ENCODE peak calls at places on chromosomes 6 and 20, in ten cellular contexts. O is skeletal muscle cell; V is NCI-H1092; N is GM23338; F is IMR-90; C is activated T-cell treated with anti-CD3 and anti-CD28 coated beads, Interleukin-2, amount 50 U/mL, for 4 hours; T is DMS153; Q is AG08396; M is uterus; I is naive thymus-derived CD4-positive, alpha-beta T cell. W is an unnamed sample.

GRCh38 chr20:2124632-2125131 is 23.1 kb downstream of the STK35 start:
- DNase-seq in O (no peak), V (no peak), N (no peak), F (no peak), C (no peak), T (no peak), Q (no peak), M (no peak), I (no peak), W (no peak)

GRCh38 chr6:109767961-109768360 is 76.9 kb downstream of the FIG4 start:
- DNase-seq in O (no peak), V (no peak), N (no peak), F (no peak), C (no peak), T (no peak), Q (no peak), M (no peak), I (no peak), W (no peak)

GRCh38 chr6:147699637-147700036 is 191.1 kb downstream of the SAMD5 start:
- DNase-seq in O (peak), V (no peak), N (no peak), F (peak), C (no peak), T (no peak), Q (peak), M (no peak), I (no peak), W (peak)

GRCh38 chr20:32140603-32141002 is 31.1 kb downstream of the TM9SF4 start:
- DNase-seq in O (no peak), V (no peak), N (no peak), F (no peak), C (no peak), T (no peak), Q (no peak), M (no peak), I (no peak), W (no peak)

GRCh38 chr6:44646355-44646754 is 258.8 kb downstream of the CDC5L start:
- DNase-seq in O (peak), V (no peak), N (no peak), F (peak), C (no peak), T (no peak), Q (no peak), M (no peak), I (no peak), W (no peak)

GRCh38 chr20:23924751-23925150 is 45.2 kb upstream of the CST5 start:
- DNase-seq in O (no peak), V (no peak), N (no peak), F (no peak), C (no peak), T (no peak), Q (no peak), M (no peak), I (no peak), W (no peak)

GRCh38 chr6:71502961-71503360 is 214.3 kb downstream of the OGFRL1 start:
- DNase-seq in O (no peak), V (no peak), N (no peak), F (no peak), C (no peak), T (no peak), Q (no peak), M (no peak), I (no peak), W (no peak)

GRCh38 chr6:7725849-7726415 is at the start of gene BMP6:
- DNase-seq in O (peak), V (peak), N (peak), F (peak), C (peak), T (peak), Q (peak), M (peak), I (no peak), W (peak)

GRCh38 chr6:42140756-42141602 is 1.4 kb downstream of the C6orf132 start:
- DNase-seq in O (no peak), V (no peak), N (no peak), F (no peak), C (no peak), T (no peak), Q (no peak), M (no peak), I (no peak), W (no peak)

GRCh38 chr6:5175635-5176034 is 85.1 kb downstream of the LYRM4 start:
- DNase-seq in O (no peak), V (no peak), N (no peak), F (no peak), C (no peak), T (no peak), Q (no peak), M (no peak), I (no peak), W (no peak)

GRCh38 chr20:56914532-56914931 is 285.4 kb downstream of the TFAP2C start:
- DNase-seq in O (no peak), V (no peak), N (no peak), F (no peak), C (no peak), T (no peak), Q (no peak), M (no peak), I (no peak), W (no peak)

GRCh38 chr6:80610821-80611220 is 504.4 kb downstream of the BCKDHB start:
- DNase-seq in O (peak), V (no peak), N (no peak), F (peak), C (no peak), T (no peak), Q (peak), M (no peak), I (no peak), W (no peak)

GRCh38 chr6:111231078-111231435 is 143.8 kb downstream of the SLC16A10 start:
- DNase-seq in O (no peak), V (no peak), N (no peak), F (no peak), C (no peak), T (no peak), Q (no peak), M (no peak), I (no peak), W (no peak)

GRCh38 chr6:126696921-126697693 is 357.2 kb downstream of the CENPW start:
- DNase-seq in O (no peak), V (peak), N (no peak), F (no peak), C (no peak), T (no peak), Q (no peak), M (no peak), I (no peak), W (no peak)

GRCh38 chr6:4489538-4489937 is 286.7 kb upstream of the CDYL start:
- DNase-seq in O (no peak), V (no peak), N (no peak), F (no peak), C (no peak), T (no peak), Q (no peak), M (no peak), I (no peak), W (no peak)

GRCh38 chr6:143838395-143838794 is 4.7 kb upstream of the LTV1 start:
- DNase-seq in O (no peak), V (no peak), N (no peak), F (no peak), C (no peak), T (no peak), Q (no peak), M (no peak), I (no peak), W (no peak)

GRCh38 chr6:84539122-84539856 is 225.1 kb downstream of the TBX18 start:
- DNase-seq in O (no peak), V (no peak), N (no peak), F (no peak), C (no peak), T (no peak), Q (no peak), M (no peak), I (no peak), W (no peak)

GRCh38 chr20:18727032-18727508 is 86.5 kb upstream of the SCP2D1 start:
- DNase-seq in O (no peak), V (peak), N (no peak), F (no peak), C (no peak), T (peak), Q (no peak), M (no peak), I (no peak), W (no peak)

GRCh38 chr6:119533603-119534279 is 184.2 kb upstream of the MAN1A1 start:
- DNase-seq in O (peak), V (no peak), N (no peak), F (peak), C (no peak), T (peak), Q (peak), M (no peak), I (no peak), W (peak)

GRCh38 chr6:32796848-32797776 is 19.7 kb downstream of the HLA-DOB start:
- DNase-seq in O (no peak), V (no peak), N (peak), F (peak), C (peak), T (peak), Q (peak), M (peak), I (peak), W (peak)

GRCh38 chr6:70834520-70834919 is 122.3 kb downstream of the B3GAT2 start:
- DNase-seq in O (peak), V (no peak), N (no peak), F (peak), C (no peak), T (no peak), Q (peak), M (no peak), I (no peak), W (no peak)

GRCh38 chr6:159609813-159610212 is 83.2 kb downstream of the SOD2 start:
- DNase-seq in O (no peak), V (no peak), N (no peak), F (no peak), C (no peak), T (no peak), Q (peak), M (no peak), I (no peak), W (no peak)

GRCh38 chr20:45938727-45939438 is 4.4 kb downstream of the PCIF1 start:
- DNase-seq in O (no peak), V (no peak), N (peak), F (no peak), C (no peak), T (no peak), Q (no peak), M (no peak), I (no peak), W (no peak)

GRCh38 chr20:47141941-47142781 is 214.3 kb downstream of the ZMYND8 start:
- DNase-seq in O (no peak), V (no peak), N (no peak), F (no peak), C (no peak), T (no peak), Q (no peak), M (no peak), I (no peak), W (no peak)

GRCh38 chr6:34176261-34177031 is 30.6 kb upstream of the GRM4 start:
- DNase-seq in O (no peak), V (no peak), N (no peak), F (no peak), C (no peak), T (no peak), Q (peak), M (no peak), I (no peak), W (no peak)